ENCODE peak calls at places on chromosomes 4 and X, in six cellular contexts. L is adrenal gland, F is gastrocnemius medialis, N is spleen, R is suprapubic skin, P is A549. C is an unnamed sample.

GRCh38 chrX:40061871-40062524 is 35.8 kb downstream of the BCOR start:
- DNase-seq in P (no peak), F (no peak), N (no peak), L (no peak), R (no peak), C (peak)

GRCh38 chrX:47093248-47093647 is 15.0 kb downstream of the RGN start:
- DNase-seq in F (no peak), N (no peak), P (peak), R (no peak), L (no peak), C (no peak)

GRCh38 chrX:100609591-100609990 is 24.9 kb downstream of the TNMD start:
- DNase-seq in P (no peak), N (no peak), R (no peak), F (no peak), L (no peak), C (no peak)

GRCh38 chrX:48597353-48598264 is at the start of gene WDR13:
- DNase-seq in L (peak), F (peak), P (peak), R (peak), N (peak), C (peak)

GRCh38 chr4:107548211-107548905 is 171.7 kb downstream of the PAPSS1 start:
- DNase-seq in F (no peak), L (no peak), N (no peak), R (no peak), P (no peak), C (no peak)

GRCh38 chr4:74934016-74934821 is 1.3 kb downstream of the PARM1 start:
- DNase-seq in L (peak), F (peak), N (peak), P (no peak), R (no peak), C (peak)

GRCh38 chrX:7170903-7171302 is 22.9 kb upstream of the PUDP start:
- DNase-seq in R (no peak), N (no peak), P (peak), F (no peak), L (peak), C (no peak)

GRCh38 chr4:152316969-152317368 is 218.9 kb downstream of the FBXW7 start:
- DNase-seq in N (no peak), L (no peak), P (no peak), F (no peak), R (no peak), C (no peak)

GRCh38 chrX:140701480-140701879 is 8.1 kb upstream of the LINC00632 start:
- DNase-seq in L (no peak), N (no peak), R (no peak), P (peak), F (no peak), C (no peak)

GRCh38 chrX:10126834-10127233 is 29.9 kb upstream of the CLCN4 start:
- DNase-seq in N (no peak), F (peak), P (no peak), L (no peak), R (no peak), C (no peak)

GRCh38 chr4:172546782-172547181 is 621.8 kb upstream of the GALNT7 start:
- DNase-seq in L (no peak), F (no peak), R (no peak), P (no peak), N (no peak), C (no peak)

GRCh38 chrX:23901805-23902204 is 5.9 kb downstream of the APOO start:
- DNase-seq in P (peak), L (peak), F (peak), N (no peak), R (no peak), C (peak)

GRCh38 chr4:102180080-102180479 is 165.2 kb downstream of the SLC39A8 start:
- DNase-seq in N (no peak), L (no peak), F (no peak), R (no peak), P (no peak), C (no peak)

GRCh38 chrX:120839506-120839905 is 36.2 kb downstream of the CT47B1 start:
- DNase-seq in P (peak), N (no peak), F (no peak), L (no peak), R (no peak), C (no peak)

GRCh38 chrX:49001521-49002090 is 458 bp downstream of the GRIPAP1 start:
- DNase-seq in L (peak), F (no peak), N (peak), P (peak), R (no peak), C (no peak)

GRCh38 chr4:152807294-152807829 is 27.6 kb downstream of the ARFIP1 start:
- DNase-seq in P (no peak), R (no peak), F (no peak), L (no peak), N (no peak), C (no peak)

GRCh38 chr4:82371398-82371972 is 2.3 kb downstream of the HNRNPD start:
- DNase-seq in R (no peak), L (no peak), P (no peak), N (no peak), F (no peak), C (no peak)

GRCh38 chr4:132498215-132498614 is 650.9 kb upstream of the PCDH10 start:
- DNase-seq in F (no peak), R (no peak), N (no peak), P (no peak), L (no peak), C (no peak)

GRCh38 chr4:188107931-188108843 is 1.2 kb downstream of the TRIML2 start:
- DNase-seq in R (no peak), N (no peak), F (no peak), L (no peak), P (peak), C (no peak)

GRCh38 chrX:28016823-28017222 is 35.6 kb upstream of the DCAF8L1 start:
- DNase-seq in L (no peak), F (no peak), R (no peak), P (no peak), N (no peak), C (no peak)

GRCh38 chr4:71074452-71075299 is 81.2 kb downstream of the DCK start:
- DNase-seq in P (no peak), R (no peak), L (no peak), F (no peak), N (no peak), C (no peak)

GRCh38 chrX:133918326-133918725 is 67.1 kb downstream of the GPC3 start:
- DNase-seq in P (no peak), L (no peak), R (no peak), F (no peak), N (no peak), C (no peak)

GRCh38 chr4:112813790-112814189 is 176.8 kb downstream of the LARP7 start:
- DNase-seq in L (no peak), R (no peak), N (no peak), F (no peak), P (no peak), C (no peak)

GRCh38 chr4:116486401-116486800 is 599.0 kb downstream of the TRAM1L1 start:
- DNase-seq in F (no peak), N (no peak), R (no peak), P (no peak), L (no peak), C (no peak)

GRCh38 chr4:174526731-174527130 is 4.4 kb upstream of the HPGD start:
- DNase-seq in L (no peak), N (no peak), F (no peak), P (no peak), R (no peak), C (no peak)

GRCh38 chrX:8139713-8140112 is 31.4 kb downstream of the VCX2 start:
- DNase-seq in P (no peak), R (no peak), F (no peak), L (no peak), N (no peak), C (peak)

GRCh38 chrX:4841216-4841745 is 1127.8 kb upstream of the PRKX start:
- DNase-seq in R (no peak), P (no peak), N (no peak), F (no peak), L (no peak), C (no peak)

GRCh38 chrX:148133099-148133725 is 152.1 kb downstream of the FMR1NB start:
- DNase-seq in F (no peak), P (peak), N (no peak), R (no peak), L (no peak), C (no peak)

GRCh38 chr4:39900966-39901365 is 76.7 kb downstream of the PDS5A start:
- DNase-seq in N (no peak), F (no peak), P (no peak), R (no peak), L (no peak), C (no peak)
- TF ChIP-seq POLR2A in N (no peak), F (no peak), P (no peak), R (no peak), L (no peak), C (no peak)

GRCh38 chr4:992297-993110 is 700 bp downstream of the SLC26A1 start:
- DNase-seq in P (peak), R (no peak), L (peak), F (no peak), N (no peak), C (peak)

GRCh38 chr4:991451-992296 is 1.5 kb downstream of the SLC26A1 start:
- DNase-seq in P (no peak), L (peak), F (no peak), N (no peak), R (no peak), C (peak)

GRCh38 chr4:990746-991367 is 2.3 kb downstream of the SLC26A1 start:
- DNase-seq in L (no peak), R (no peak), P (no peak), N (no peak), F (no peak), C (no peak)

GRCh38 chr4:995311-996026 is 2.3 kb upstream of the SLC26A1 start:
- DNase-seq in N (no peak), L (no peak), R (no peak), P (no peak), F (no peak), C (peak)

GRCh38 chr4:993111-994029 is at the start of gene SLC26A1:
- DNase-seq in F (no peak), L (peak), P (peak), R (no peak), N (no peak), C (peak)
- H3K4me3 ChIP-seq in F (no peak), L (peak), P (peak), R (no peak), N (peak), C (peak)

GRCh38 chrX:72041901-72042859 is 89.5 kb downstream of the RTL5 start:
- DNase-seq in L (no peak), F (no peak), P (no peak), R (no peak), N (no peak), C (no peak)
- H3K27ac ChIP-seq in L (no peak), F (no peak), P (no peak), R (no peak), N (no peak), C (peak)

DNA sequence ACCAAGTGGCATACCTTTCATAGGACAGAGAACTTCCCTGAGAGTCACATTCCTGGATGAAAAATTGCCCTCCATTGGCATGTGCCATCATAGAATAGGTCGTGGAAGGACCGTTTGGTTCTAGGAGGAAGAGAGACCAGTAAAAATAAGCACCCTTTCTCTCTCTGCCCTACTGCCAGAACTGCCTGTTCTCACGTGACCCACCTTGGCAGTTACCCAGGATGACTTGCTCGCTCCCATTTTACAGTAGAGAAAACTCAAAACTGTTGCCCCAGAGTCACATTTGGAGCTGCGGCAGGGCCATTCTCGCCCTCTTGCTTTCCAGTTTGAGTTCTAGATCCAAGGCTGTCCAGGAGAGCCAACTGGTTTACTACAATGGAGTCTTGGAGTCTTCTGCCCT is 1.1 kb upstream of the NLGN3 start:
- DNase-seq in L (peak), P (no peak), F (no peak), N (no peak), R (no peak), C (no peak)
- TF ChIP-seq POLR2A in L (no peak), P (no peak), F (no peak), N (no peak), R (no peak), C (no peak)

GRCh38 chr4:6308890-6309643 is 39.4 kb downstream of the WFS1 start:
- DNase-seq in P (peak), F (no peak), R (no peak), N (no peak), L (peak), C (no peak)
- H3K4me3 ChIP-seq in P (peak), F (peak), R (peak), N (peak), L (no peak), C (peak)

GRCh38 chrX:53362439-53362838 is 60.0 kb downstream of the SMC1A start:
- DNase-seq in F (no peak), N (no peak), R (no peak), L (no peak), P (no peak), C (no peak)
- H3K27ac ChIP-seq in F (no peak), N (no peak), R (no peak), L (no peak), P (no peak), C (no peak)

DNA sequence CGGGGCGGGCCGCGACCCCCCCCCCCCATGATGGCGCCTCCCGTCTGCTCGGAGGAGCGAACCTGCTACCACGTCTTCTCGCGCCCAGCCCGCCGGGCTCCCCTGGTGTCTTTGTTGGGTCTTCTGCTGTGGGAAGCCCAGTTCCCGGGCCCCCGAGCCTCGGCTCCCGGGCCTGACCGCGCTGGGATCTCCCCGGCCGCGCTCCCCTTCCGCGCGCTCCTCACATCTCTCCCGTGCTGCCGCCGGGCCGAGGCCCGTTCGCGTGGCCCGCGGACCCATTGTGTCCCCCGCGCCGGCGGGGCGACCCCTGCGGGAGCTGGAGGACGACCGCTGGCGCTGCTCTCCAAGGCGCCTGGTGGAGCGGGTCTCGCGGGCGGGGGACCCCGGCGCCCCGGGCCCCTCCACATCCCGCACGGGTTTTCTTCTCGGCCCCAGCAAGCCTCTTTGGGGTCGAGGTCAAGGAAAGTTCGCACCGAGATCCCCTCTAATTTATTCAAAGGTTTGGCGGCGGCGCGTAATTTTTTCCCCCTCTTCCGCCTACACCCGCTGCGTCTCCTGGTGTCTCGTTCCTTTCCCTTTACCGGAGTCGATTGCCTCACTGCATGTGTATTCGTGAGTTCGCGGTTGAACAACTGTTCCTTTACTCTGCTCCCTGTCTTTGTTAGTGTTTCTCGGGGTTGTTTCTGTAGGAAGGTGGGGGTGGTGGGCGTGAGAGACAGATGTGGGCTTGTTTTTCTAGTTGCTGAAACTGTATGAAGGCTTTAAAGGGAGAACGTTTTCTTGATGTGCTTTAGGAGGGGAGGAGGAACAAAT is 762 bp downstream of the SMAD1 start:
- DNase-seq in N (peak), P (peak), F (peak), L (peak), R (peak), C (peak)
- TF ChIP-seq POLR2A in N (no peak), P (no peak), F (peak), L (peak), R (no peak), C (no peak)

DNA sequence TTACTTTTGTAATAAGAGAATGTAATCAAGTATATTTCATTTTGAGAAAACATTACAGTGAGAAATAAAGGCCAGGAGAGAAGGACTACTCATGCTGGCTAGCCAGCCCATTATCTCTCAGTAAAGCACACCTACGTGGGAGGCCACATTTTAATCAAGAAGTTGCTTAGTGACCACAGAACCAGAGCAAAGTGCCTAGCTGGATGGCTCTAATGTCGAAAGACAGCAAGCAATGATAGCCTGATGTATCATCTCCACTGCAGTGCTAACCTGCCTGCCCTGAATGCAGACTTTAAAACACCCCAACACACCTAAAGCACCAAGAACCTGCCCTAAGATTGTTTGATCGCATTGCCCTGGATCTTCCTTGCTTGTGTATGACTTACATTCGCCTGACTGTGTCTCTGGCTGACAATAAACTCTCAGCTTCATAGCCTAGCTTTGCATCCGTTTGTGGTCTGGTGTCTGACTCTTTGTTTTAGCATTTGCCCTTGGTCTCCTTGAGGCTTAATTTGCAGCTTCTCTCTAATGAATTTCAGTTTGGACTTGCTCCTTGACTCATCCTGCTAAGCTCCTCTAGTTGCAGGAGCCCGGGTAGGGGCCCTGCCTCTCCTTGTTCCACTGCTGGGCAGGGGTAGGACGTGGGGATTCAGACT is 31.4 kb upstream of the SOWAHD start:
- DNase-seq in L (no peak), N (peak), P (no peak), F (no peak), R (no peak), C (no peak)
- H3K4me3 ChIP-seq in L (no peak), N (no peak), P (no peak), F (no peak), R (no peak), C (no peak)

DNA sequence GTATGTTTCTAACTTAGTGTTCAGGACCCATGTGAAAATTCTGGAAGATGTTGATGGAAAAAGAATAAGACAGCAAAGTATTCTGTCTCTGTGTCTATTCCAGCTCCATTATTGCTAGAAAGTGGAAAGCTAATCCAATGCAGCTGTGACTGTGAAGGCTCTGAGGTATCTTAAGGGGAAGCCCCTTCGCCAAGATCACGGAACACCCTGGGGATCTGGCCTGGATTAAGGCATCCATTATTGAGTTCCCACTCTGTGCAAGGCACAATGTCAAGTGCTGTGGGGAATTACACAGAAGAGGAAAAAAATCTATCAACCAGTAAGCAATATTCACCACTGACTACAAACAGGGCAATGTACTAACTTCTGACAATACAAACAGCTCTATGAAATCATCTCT is 222.2 kb downstream of the LDB2 start:
- DNase-seq in F (no peak), P (no peak), L (no peak), R (no peak), N (no peak), C (no peak)
- H3K27ac ChIP-seq in F (no peak), P (no peak), L (no peak), R (no peak), N (no peak), C (no peak)

GRCh38 chr4:159103406-159104131 is 690 bp downstream of the RAPGEF2 start:
- DNase-seq in F (peak), L (peak), N (peak), R (peak), P (peak), C (peak)
- TF ChIP-seq POLR2A in F (peak), L (no peak), N (no peak), R (no peak), P (no peak), C (no peak)